ENCODE peak calls at places on chromosomes 11 and 22, in nine cellular contexts. One of them, this sample, is unnamed.

GRCh38 chr22:22388055-22388454 is 120.5 kb downstream of the ZNF280B start:
- DNase-seq in pancreas: no peak
- DNase-seq in testis: no peak
- DNase-seq in heart left ventricle: no peak
- DNase-seq in fibroblast of lung: no peak
- DNase-seq in suprapubic skin: no peak
- DNase-seq in neuronal stem cell: no peak
- DNase-seq in IMR-90: no peak
- DNase-seq in brain microvascular endothelial cell: no peak
- DNase-seq in this sample: no peak

GRCh38 chr11:121451982-121452608 is at the start of gene SORL1:
- DNase-seq in pancreas: peak
- DNase-seq in testis: peak
- DNase-seq in heart left ventricle: peak
- DNase-seq in fibroblast of lung: peak
- DNase-seq in suprapubic skin: peak
- DNase-seq in neuronal stem cell: peak
- DNase-seq in IMR-90: peak
- DNase-seq in brain microvascular endothelial cell: no peak
- DNase-seq in this sample: peak

GRCh38 chr11:113387605-113388211 is at the start of gene ANKK1:
- DNase-seq in pancreas: peak
- DNase-seq in testis: peak
- DNase-seq in heart left ventricle: no peak
- DNase-seq in fibroblast of lung: no peak
- DNase-seq in suprapubic skin: no peak
- DNase-seq in neuronal stem cell: peak
- DNase-seq in IMR-90: no peak
- DNase-seq in brain microvascular endothelial cell: no peak
- DNase-seq in this sample: no peak

GRCh38 chr11:28393348-28393747 is 285.2 kb downstream of the METTL15 start:
- DNase-seq in pancreas: no peak
- DNase-seq in testis: no peak
- DNase-seq in heart left ventricle: peak
- DNase-seq in fibroblast of lung: no peak
- DNase-seq in suprapubic skin: no peak
- DNase-seq in neuronal stem cell: no peak
- DNase-seq in IMR-90: no peak
- DNase-seq in brain microvascular endothelial cell: no peak
- DNase-seq in this sample: no peak

GRCh38 chr22:37752189-37753061 is 55.3 kb upstream of the GCAT start:
- DNase-seq in pancreas: peak
- DNase-seq in testis: peak
- DNase-seq in heart left ventricle: peak
- DNase-seq in fibroblast of lung: peak
- DNase-seq in suprapubic skin: peak
- DNase-seq in neuronal stem cell: peak
- DNase-seq in IMR-90: peak
- DNase-seq in brain microvascular endothelial cell: peak
- DNase-seq in this sample: peak

GRCh38 chr11:2325719-2326118 is 23.9 kb downstream of the TSPAN32 start:
- DNase-seq in pancreas: peak
- DNase-seq in testis: no peak
- DNase-seq in heart left ventricle: peak
- DNase-seq in fibroblast of lung: peak
- DNase-seq in suprapubic skin: peak
- DNase-seq in neuronal stem cell: no peak
- DNase-seq in IMR-90: peak
- DNase-seq in brain microvascular endothelial cell: peak
- DNase-seq in this sample: peak

GRCh38 chr11:120254788-120255518 is 15.0 kb downstream of the POU2F3 start:
- DNase-seq in pancreas: no peak
- DNase-seq in testis: no peak
- DNase-seq in heart left ventricle: no peak
- DNase-seq in fibroblast of lung: no peak
- DNase-seq in suprapubic skin: no peak
- DNase-seq in neuronal stem cell: peak
- DNase-seq in IMR-90: no peak
- DNase-seq in brain microvascular endothelial cell: no peak
- DNase-seq in this sample: no peak

GRCh38 chr22:39731881-39732555 is 161.5 kb downstream of the CACNA1I start:
- DNase-seq in pancreas: no peak
- DNase-seq in testis: no peak
- DNase-seq in heart left ventricle: no peak
- DNase-seq in fibroblast of lung: no peak
- DNase-seq in suprapubic skin: no peak
- DNase-seq in neuronal stem cell: no peak
- DNase-seq in IMR-90: no peak
- DNase-seq in brain microvascular endothelial cell: no peak
- DNase-seq in this sample: no peak

GRCh38 chr11:103587951-103588788 is 448.3 kb upstream of the DDI1 start:
- DNase-seq in pancreas: no peak
- DNase-seq in testis: no peak
- DNase-seq in heart left ventricle: no peak
- DNase-seq in fibroblast of lung: no peak
- DNase-seq in suprapubic skin: no peak
- DNase-seq in neuronal stem cell: no peak
- DNase-seq in IMR-90: no peak
- DNase-seq in brain microvascular endothelial cell: no peak
- DNase-seq in this sample: no peak

GRCh38 chr22:31241200-31241599 is 29.1 kb downstream of the LIMK2 start:
- DNase-seq in pancreas: no peak
- DNase-seq in testis: no peak
- DNase-seq in heart left ventricle: no peak
- DNase-seq in fibroblast of lung: no peak
- DNase-seq in suprapubic skin: no peak
- DNase-seq in neuronal stem cell: no peak
- DNase-seq in IMR-90: peak
- DNase-seq in brain microvascular endothelial cell: peak
- DNase-seq in this sample: no peak

GRCh38 chr22:46641829-46642266 is 21.7 kb downstream of the GRAMD4 start:
- DNase-seq in pancreas: no peak
- DNase-seq in testis: no peak
- DNase-seq in heart left ventricle: no peak
- DNase-seq in fibroblast of lung: peak
- DNase-seq in suprapubic skin: no peak
- DNase-seq in neuronal stem cell: no peak
- DNase-seq in IMR-90: peak
- DNase-seq in brain microvascular endothelial cell: no peak
- DNase-seq in this sample: no peak

GRCh38 chr22:50545522-50546325 is at the start of gene KLHDC7B:
- DNase-seq in pancreas: no peak
- DNase-seq in testis: no peak
- DNase-seq in heart left ventricle: no peak
- DNase-seq in fibroblast of lung: peak
- DNase-seq in suprapubic skin: no peak
- DNase-seq in neuronal stem cell: no peak
- DNase-seq in IMR-90: peak
- DNase-seq in brain microvascular endothelial cell: no peak
- DNase-seq in this sample: no peak

GRCh38 chr11:69475866-69476714 is 5.4 kb upstream of the LINC01488 start:
- DNase-seq in pancreas: no peak
- DNase-seq in testis: no peak
- DNase-seq in heart left ventricle: peak
- DNase-seq in fibroblast of lung: no peak
- DNase-seq in suprapubic skin: no peak
- DNase-seq in neuronal stem cell: no peak
- DNase-seq in IMR-90: no peak
- DNase-seq in brain microvascular endothelial cell: no peak
- DNase-seq in this sample: no peak

GRCh38 chr22:39176673-39177455 is 24.4 kb upstream of the CBX7 start:
- DNase-seq in pancreas: no peak
- DNase-seq in testis: no peak
- DNase-seq in heart left ventricle: no peak
- DNase-seq in fibroblast of lung: no peak
- DNase-seq in suprapubic skin: no peak
- DNase-seq in neuronal stem cell: no peak
- DNase-seq in IMR-90: no peak
- DNase-seq in brain microvascular endothelial cell: no peak
- DNase-seq in this sample: no peak

GRCh38 chr11:43532046-43532445 is 148.5 kb upstream of the HSD17B12 start:
- DNase-seq in pancreas: no peak
- DNase-seq in testis: no peak
- DNase-seq in heart left ventricle: no peak
- DNase-seq in fibroblast of lung: no peak
- DNase-seq in suprapubic skin: no peak
- DNase-seq in neuronal stem cell: no peak
- DNase-seq in IMR-90: no peak
- DNase-seq in brain microvascular endothelial cell: no peak
- DNase-seq in this sample: no peak

GRCh38 chr11:125412509-125412908 is 83.6 kb downstream of the FEZ1 start:
- DNase-seq in pancreas: no peak
- DNase-seq in testis: no peak
- DNase-seq in heart left ventricle: no peak
- DNase-seq in fibroblast of lung: no peak
- DNase-seq in suprapubic skin: no peak
- DNase-seq in neuronal stem cell: no peak
- DNase-seq in IMR-90: no peak
- DNase-seq in brain microvascular endothelial cell: no peak
- DNase-seq in this sample: no peak

GRCh38 chr11:125416993-125417935 is 78.8 kb downstream of the FEZ1 start:
- DNase-seq in pancreas: no peak
- DNase-seq in testis: no peak
- DNase-seq in heart left ventricle: no peak
- DNase-seq in fibroblast of lung: no peak
- DNase-seq in suprapubic skin: no peak
- DNase-seq in neuronal stem cell: no peak
- DNase-seq in IMR-90: no peak
- DNase-seq in brain microvascular endothelial cell: no peak
- DNase-seq in this sample: no peak

GRCh38 chr11:125413226-125413625 is 82.8 kb downstream of the FEZ1 start:
- DNase-seq in pancreas: no peak
- DNase-seq in testis: no peak
- DNase-seq in heart left ventricle: no peak
- DNase-seq in fibroblast of lung: no peak
- DNase-seq in suprapubic skin: no peak
- DNase-seq in neuronal stem cell: no peak
- DNase-seq in IMR-90: no peak
- DNase-seq in brain microvascular endothelial cell: no peak
- DNase-seq in this sample: no peak

GRCh38 chr11:125412177-125412496 is 83.9 kb downstream of the FEZ1 start:
- DNase-seq in pancreas: no peak
- DNase-seq in testis: no peak
- DNase-seq in heart left ventricle: no peak
- DNase-seq in fibroblast of lung: no peak
- DNase-seq in suprapubic skin: peak
- DNase-seq in neuronal stem cell: no peak
- DNase-seq in IMR-90: no peak
- DNase-seq in brain microvascular endothelial cell: no peak
- DNase-seq in this sample: no peak

DNA sequence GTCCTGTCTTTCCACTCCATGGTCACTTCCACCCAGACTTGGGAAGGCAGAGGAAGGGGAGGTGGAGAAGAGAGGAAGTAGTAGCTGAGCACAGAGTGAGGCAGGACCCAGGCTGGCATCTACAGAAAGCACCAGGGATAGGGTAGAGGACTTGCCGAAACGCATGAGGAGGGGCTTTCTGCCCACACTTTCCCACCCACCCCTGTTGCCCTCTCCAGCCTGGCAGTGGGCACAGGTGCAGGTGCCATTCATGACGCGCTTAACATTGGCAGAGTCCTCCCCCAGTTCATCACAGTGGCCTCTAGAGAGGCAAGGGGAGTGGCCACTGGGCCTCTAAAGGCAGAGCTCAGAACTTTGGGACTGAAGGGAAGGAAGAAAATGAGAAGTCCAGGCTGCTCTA is 81.9 kb downstream of the FEZ1 start:
- DNase-seq in pancreas: no peak
- DNase-seq in testis: no peak
- DNase-seq in heart left ventricle: no peak
- DNase-seq in fibroblast of lung: no peak
- DNase-seq in suprapubic skin: no peak
- DNase-seq in neuronal stem cell: no peak
- DNase-seq in IMR-90: no peak
- DNase-seq in brain microvascular endothelial cell: no peak
- DNase-seq in this sample: no peak
- H3K4me3 ChIP-seq in pancreas: no peak
- H3K4me3 ChIP-seq in testis: no peak
- H3K4me3 ChIP-seq in heart left ventricle: no peak
- H3K4me3 ChIP-seq in fibroblast of lung: no peak
- H3K4me3 ChIP-seq in suprapubic skin: no peak
- H3K4me3 ChIP-seq in neuronal stem cell: no peak
- H3K4me3 ChIP-seq in IMR-90: no peak
- H3K4me3 ChIP-seq in brain microvascular endothelial cell: no peak
- H3K4me3 ChIP-seq in this sample: no peak

GRCh38 chr11:73288873-73289707 is 17.0 kb downstream of the P2RY6 start:
- DNase-seq in pancreas: peak
- DNase-seq in testis: peak
- DNase-seq in heart left ventricle: peak
- DNase-seq in fibroblast of lung: peak
- DNase-seq in suprapubic skin: no peak
- DNase-seq in neuronal stem cell: peak
- DNase-seq in IMR-90: peak
- DNase-seq in brain microvascular endothelial cell: peak
- DNase-seq in this sample: peak
- H3K4me3 ChIP-seq in pancreas: no peak
- H3K4me3 ChIP-seq in testis: no peak
- H3K4me3 ChIP-seq in heart left ventricle: peak
- H3K4me3 ChIP-seq in fibroblast of lung: no peak
- H3K4me3 ChIP-seq in suprapubic skin: peak
- H3K4me3 ChIP-seq in neuronal stem cell: peak
- H3K4me3 ChIP-seq in IMR-90: no peak
- H3K4me3 ChIP-seq in brain microvascular endothelial cell: peak
- H3K4me3 ChIP-seq in this sample: no peak

DNA sequence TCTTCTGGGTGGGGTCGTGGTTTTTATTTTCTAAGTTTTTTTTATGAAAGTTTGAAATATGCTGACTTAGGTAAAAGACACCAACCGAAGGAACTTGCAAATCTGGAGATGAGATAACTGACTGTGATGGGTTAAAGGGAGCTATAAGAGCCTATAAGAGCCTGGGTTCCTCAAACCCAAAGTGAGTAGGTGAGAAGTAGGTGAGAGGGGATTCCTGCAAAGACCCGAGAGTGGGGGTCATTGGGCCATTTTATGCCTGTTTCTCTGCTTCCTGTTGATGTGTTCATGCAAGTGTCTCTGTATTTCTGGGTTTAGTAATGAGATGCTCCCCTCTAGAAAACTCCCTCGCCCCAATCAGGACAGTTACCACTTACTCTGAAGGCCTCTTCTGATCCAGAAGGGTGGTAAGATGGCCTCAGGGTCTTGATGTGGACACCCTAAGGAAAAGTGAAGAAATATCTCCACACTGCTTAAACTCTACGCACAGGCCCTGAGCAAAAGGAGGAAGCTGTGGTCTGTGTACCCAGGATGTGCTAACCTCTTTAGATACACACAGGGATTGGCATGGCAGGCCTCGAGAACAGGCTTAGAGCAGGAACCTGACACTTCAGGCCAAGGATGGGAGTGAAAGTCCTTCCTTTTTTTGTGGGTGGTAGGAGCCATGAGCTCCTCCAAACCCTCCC is 1.8 kb downstream of the FLI1 start:
- DNase-seq in pancreas: no peak
- DNase-seq in testis: peak
- DNase-seq in heart left ventricle: peak
- DNase-seq in fibroblast of lung: no peak
- DNase-seq in suprapubic skin: no peak
- DNase-seq in neuronal stem cell: no peak
- DNase-seq in IMR-90: no peak
- DNase-seq in brain microvascular endothelial cell: no peak
- DNase-seq in this sample: no peak
- H3K4me3 ChIP-seq in pancreas: no peak
- H3K4me3 ChIP-seq in testis: peak
- H3K4me3 ChIP-seq in heart left ventricle: peak
- H3K4me3 ChIP-seq in fibroblast of lung: no peak
- H3K4me3 ChIP-seq in suprapubic skin: peak
- H3K4me3 ChIP-seq in neuronal stem cell: peak
- H3K4me3 ChIP-seq in IMR-90: peak
- H3K4me3 ChIP-seq in brain microvascular endothelial cell: peak
- H3K4me3 ChIP-seq in this sample: peak

GRCh38 chr11:45807792-45808238 is 2.9 kb downstream of the SLC35C1 start:
- DNase-seq in pancreas: no peak
- DNase-seq in testis: no peak
- DNase-seq in heart left ventricle: no peak
- DNase-seq in fibroblast of lung: no peak
- DNase-seq in suprapubic skin: no peak
- DNase-seq in neuronal stem cell: no peak
- DNase-seq in IMR-90: no peak
- DNase-seq in brain microvascular endothelial cell: no peak
- DNase-seq in this sample: no peak
- H3K4me3 ChIP-seq in pancreas: no peak
- H3K4me3 ChIP-seq in testis: no peak
- H3K4me3 ChIP-seq in heart left ventricle: no peak
- H3K4me3 ChIP-seq in fibroblast of lung: no peak
- H3K4me3 ChIP-seq in suprapubic skin: no peak
- H3K4me3 ChIP-seq in neuronal stem cell: no peak
- H3K4me3 ChIP-seq in IMR-90: no peak
- H3K4me3 ChIP-seq in brain microvascular endothelial cell: peak
- H3K4me3 ChIP-seq in this sample: no peak